ENCODE peak calls at places on chromosomes 11 and 22, in four cellular contexts. C is body of pancreas; P is effector CD4-positive, alpha-beta T cell; L is CD8-positive, alpha-beta T cell. W is an unnamed sample.

GRCh38 chr11:68855205-68855978 is 13.7 kb upstream of the CPT1A start:
- DNase-seq in P (no peak), C (no peak), L (peak), W (peak)

GRCh38 chr22:46672731-46673130 is 52.5 kb downstream of the GRAMD4 start:
- DNase-seq in P (no peak), L (no peak), C (no peak), W (peak)

GRCh38 chr11:269146-269890 is 8.9 kb upstream of the NLRP6 start:
- DNase-seq in P (peak), C (no peak), L (peak), W (peak)

GRCh38 chr11:26247340-26247739 is 84.6 kb upstream of the ANO3 start:
- DNase-seq in C (no peak), P (no peak), L (no peak), W (peak)

GRCh38 chr11:85823816-85824215 is 12.9 kb upstream of the SYTL2 start:
- DNase-seq in P (peak), L (peak), C (no peak), W (no peak)

GRCh38 chr11:8834379-8834778 is 76.6 kb upstream of the AKIP1 start:
- DNase-seq in P (no peak), L (no peak), C (no peak), W (no peak)

GRCh38 chr11:59755701-59756495 is 722 bp downstream of the STX3 start:
- DNase-seq in L (peak), C (peak), P (peak), W (peak)

GRCh38 chr11:12269104-12269441 is 108.3 kb upstream of the PARVA start:
- DNase-seq in C (peak), P (no peak), L (no peak), W (peak)

GRCh38 chr11:88087281-88087680 is 88.0 kb downstream of the RAB38 start:
- DNase-seq in C (no peak), P (no peak), L (no peak), W (no peak)

GRCh38 chr11:130145975-130146776 is 13.4 kb upstream of the ST14 start:
- DNase-seq in L (no peak), C (peak), P (no peak), W (peak)

GRCh38 chr11:111795333-111795985 is 29.3 kb upstream of the PPP2R1B start:
- DNase-seq in C (no peak), P (no peak), L (no peak), W (peak)

GRCh38 chr11:76791861-76792260 is 8.7 kb downstream of the TSKU start:
- DNase-seq in P (no peak), C (peak), L (no peak), W (peak)

GRCh38 chr11:91220476-91221202 is 997.8 kb upstream of the CHORDC1 start:
- DNase-seq in C (no peak), P (no peak), L (no peak), W (peak)

GRCh38 chr22:26134654-26135330 is 34.5 kb upstream of the SEZ6L start:
- DNase-seq in P (no peak), L (no peak), C (no peak), W (no peak)

GRCh38 chr11:61076506-61077304 is 25.6 kb upstream of the CD5 start:
- DNase-seq in P (no peak), L (no peak), C (no peak), W (no peak)

GRCh38 chr22:19892249-19892879 is 37.7 kb upstream of the GNB1L start:
- DNase-seq in C (no peak), L (peak), P (peak), W (no peak)

GRCh38 chr11:121336279-121336947 is 43.8 kb downstream of the SC5D start:
- DNase-seq in L (no peak), P (no peak), C (no peak), W (no peak)

GRCh38 chr11:77467993-77468392 is 5.9 kb downstream of the PAK1 start:
- DNase-seq in P (no peak), C (no peak), L (no peak), W (peak)

GRCh38 chr11:117644403-117645155 is 152.4 kb downstream of the DSCAML1 start:
- DNase-seq in L (no peak), P (no peak), C (no peak), W (no peak)

GRCh38 chr11:43948341-43949185 is 6.1 kb downstream of the C11orf96 start:
- DNase-seq in P (no peak), C (no peak), L (no peak), W (no peak)

GRCh38 chr11:16572946-16573345 is 165.5 kb upstream of the C11orf58 start:
- DNase-seq in C (no peak), P (no peak), L (no peak), W (no peak)

GRCh38 chr11:1285876-1286275 is 23.6 kb downstream of the TOLLIP start:
- DNase-seq in P (no peak), C (no peak), L (no peak), W (no peak)

GRCh38 chr11:96342131-96342970 is 644 bp downstream of the MAML2 start:
- DNase-seq in P (no peak), C (no peak), L (no peak), W (peak)

GRCh38 chr11:58650496-58650895 is 28.0 kb downstream of the CNTF start:
- DNase-seq in C (no peak), P (no peak), L (no peak), W (no peak)

GRCh38 chr11:15568440-15568839 is 453.7 kb downstream of the INSC start:
- DNase-seq in P (no peak), L (no peak), C (peak), W (no peak)

W was measured in GM23248.